ENCODE peak calls at places on chromosomes 11 and 22, in seven cellular contexts. D, C, L, T, V, R and A are unnamed samples.

GRCh38 chr22:37205046-37205445 is 7.2 kb downstream of the SSTR3 start:
- DNase-seq in C (no peak), R (no peak), T (no peak), D (no peak), V (no peak), L (no peak), A (no peak)

GRCh38 chr11:68380786-68381622 is 68.6 kb downstream of the LRP5 start:
- DNase-seq in L (no peak), C (no peak), V (no peak), R (peak), D (peak), T (no peak), A (no peak)

GRCh38 chr11:133988686-133989410 is 32.1 kb upstream of the IGSF9B start:
- DNase-seq in C (no peak), D (no peak), V (no peak), R (no peak), L (no peak), T (no peak), A (no peak)

GRCh38 chr22:49136041-49136815 is 691.4 kb downstream of the BRD1 start:
- DNase-seq in T (no peak), V (no peak), L (no peak), C (peak), R (no peak), D (no peak), A (no peak)

GRCh38 chr11:5367461-5368074 is 16.0 kb upstream of the OR51M1 start:
- DNase-seq in D (peak), T (no peak), R (no peak), C (no peak), V (no peak), L (peak), A (no peak)

GRCh38 chr11:74011360-74012071 is 2.6 kb upstream of the UCP3 start:
- DNase-seq in V (no peak), L (no peak), D (peak), C (peak), T (no peak), R (no peak), A (no peak)

GRCh38 chr11:126669416-126669815 is 313.9 kb downstream of the ST3GAL4 start:
- DNase-seq in L (peak), C (no peak), R (no peak), V (no peak), D (no peak), T (no peak), A (no peak)

GRCh38 chr11:38524945-38525344 is 1926.9 kb upstream of the RAG2 start:
- DNase-seq in D (no peak), C (no peak), V (no peak), R (no peak), L (no peak), T (no peak), A (no peak)

GRCh38 chr11:19739872-19740271 is 27.2 kb downstream of the NAV2 start:
- DNase-seq in D (peak), V (no peak), C (no peak), R (no peak), L (peak), T (no peak), A (peak)

GRCh38 chr11:110410638-110411037 is 19.1 kb upstream of the FDX1 start:
- DNase-seq in L (no peak), C (no peak), R (no peak), V (no peak), T (no peak), D (no peak), A (no peak)

GRCh38 chr11:85974126-85974525 is 94.8 kb downstream of the PICALM start:
- DNase-seq in D (peak), V (no peak), T (no peak), C (no peak), L (no peak), R (no peak), A (no peak)